ENCODE peak calls at places on chromosomes 5 and 9, in seven cellular contexts. One of them, this sample, is unnamed.

GRCh38 chr5:36146390-36146789 is 5.3 kb downstream of the LMBRD2 start:
- DNase-seq in A673: no peak
- DNase-seq in dorsolateral prefrontal cortex: no peak
- DNase-seq in psoas muscle: no peak
- DNase-seq in astrocyte of the spinal cord: no peak
- DNase-seq in brain microvascular endothelial cell: no peak
- DNase-seq in keratinocyte: no peak
- DNase-seq in this sample: no peak

GRCh38 chr9:135821733-135822382 is 85.5 kb downstream of the CAMSAP1 start:
- DNase-seq in A673: no peak
- DNase-seq in dorsolateral prefrontal cortex: no peak
- DNase-seq in psoas muscle: no peak
- DNase-seq in astrocyte of the spinal cord: no peak
- DNase-seq in brain microvascular endothelial cell: no peak
- DNase-seq in keratinocyte: no peak
- DNase-seq in this sample: no peak

GRCh38 chr9:137311171-137311970 is 9.3 kb upstream of the NRARP start:
- DNase-seq in A673: no peak
- DNase-seq in dorsolateral prefrontal cortex: no peak
- DNase-seq in psoas muscle: no peak
- DNase-seq in astrocyte of the spinal cord: no peak
- DNase-seq in brain microvascular endothelial cell: peak
- DNase-seq in keratinocyte: no peak
- DNase-seq in this sample: peak

GRCh38 chr5:96702503-96703383 is 40.6 kb downstream of the CAST start:
- DNase-seq in A673: peak
- DNase-seq in dorsolateral prefrontal cortex: peak
- DNase-seq in psoas muscle: peak
- DNase-seq in astrocyte of the spinal cord: peak
- DNase-seq in brain microvascular endothelial cell: peak
- DNase-seq in keratinocyte: no peak
- DNase-seq in this sample: peak

GRCh38 chr9:129879103-129879699 is 43.9 kb downstream of the USP20 start:
- DNase-seq in A673: no peak
- DNase-seq in dorsolateral prefrontal cortex: no peak
- DNase-seq in psoas muscle: no peak
- DNase-seq in astrocyte of the spinal cord: no peak
- DNase-seq in brain microvascular endothelial cell: no peak
- DNase-seq in keratinocyte: no peak
- DNase-seq in this sample: no peak

GRCh38 chr5:80928073-80928472 is 32.1 kb upstream of the RASGRF2 start:
- DNase-seq in A673: no peak
- DNase-seq in dorsolateral prefrontal cortex: no peak
- DNase-seq in psoas muscle: no peak
- DNase-seq in astrocyte of the spinal cord: no peak
- DNase-seq in brain microvascular endothelial cell: no peak
- DNase-seq in keratinocyte: no peak
- DNase-seq in this sample: no peak

GRCh38 chr9:137680445-137681358 is 61.9 kb downstream of the EHMT1 start:
- DNase-seq in A673: no peak
- DNase-seq in dorsolateral prefrontal cortex: no peak
- DNase-seq in psoas muscle: no peak
- DNase-seq in astrocyte of the spinal cord: no peak
- DNase-seq in brain microvascular endothelial cell: no peak
- DNase-seq in keratinocyte: no peak
- DNase-seq in this sample: no peak

GRCh38 chr5:116532762-116533525 is 41.7 kb downstream of the SEMA6A start:
- DNase-seq in A673: no peak
- DNase-seq in dorsolateral prefrontal cortex: no peak
- DNase-seq in psoas muscle: no peak
- DNase-seq in astrocyte of the spinal cord: no peak
- DNase-seq in brain microvascular endothelial cell: no peak
- DNase-seq in keratinocyte: no peak
- DNase-seq in this sample: no peak

GRCh38 chr5:62395210-62395950 is 8.3 kb downstream of the DIMT1 start:
- DNase-seq in A673: no peak
- DNase-seq in dorsolateral prefrontal cortex: no peak
- DNase-seq in psoas muscle: no peak
- DNase-seq in astrocyte of the spinal cord: peak
- DNase-seq in brain microvascular endothelial cell: peak
- DNase-seq in keratinocyte: no peak
- DNase-seq in this sample: no peak

GRCh38 chr5:131595088-131596033 is 39.7 kb downstream of the RAPGEF6 start:
- DNase-seq in A673: no peak
- DNase-seq in dorsolateral prefrontal cortex: no peak
- DNase-seq in psoas muscle: no peak
- DNase-seq in astrocyte of the spinal cord: no peak
- DNase-seq in brain microvascular endothelial cell: no peak
- DNase-seq in keratinocyte: no peak
- DNase-seq in this sample: no peak

GRCh38 chr5:128965638-128966302 is 482 bp downstream of the SLC27A6 start:
- DNase-seq in A673: no peak
- DNase-seq in dorsolateral prefrontal cortex: no peak
- DNase-seq in psoas muscle: no peak
- DNase-seq in astrocyte of the spinal cord: no peak
- DNase-seq in brain microvascular endothelial cell: no peak
- DNase-seq in keratinocyte: no peak
- DNase-seq in this sample: no peak

GRCh38 chr5:135194126-135194488 is 160.1 kb upstream of the PITX1 start:
- DNase-seq in A673: no peak
- DNase-seq in dorsolateral prefrontal cortex: no peak
- DNase-seq in psoas muscle: no peak
- DNase-seq in astrocyte of the spinal cord: no peak
- DNase-seq in brain microvascular endothelial cell: no peak
- DNase-seq in keratinocyte: no peak
- DNase-seq in this sample: no peak

GRCh38 chr9:6956796-6957355 is 199.1 kb downstream of the KDM4C start:
- DNase-seq in A673: no peak
- DNase-seq in dorsolateral prefrontal cortex: no peak
- DNase-seq in psoas muscle: no peak
- DNase-seq in astrocyte of the spinal cord: no peak
- DNase-seq in brain microvascular endothelial cell: no peak
- DNase-seq in keratinocyte: no peak
- DNase-seq in this sample: no peak

GRCh38 chr5:75524071-75524470 is 12.4 kb downstream of the POLK start:
- DNase-seq in A673: no peak
- DNase-seq in dorsolateral prefrontal cortex: no peak
- DNase-seq in psoas muscle: no peak
- DNase-seq in astrocyte of the spinal cord: no peak
- DNase-seq in brain microvascular endothelial cell: no peak
- DNase-seq in keratinocyte: no peak
- DNase-seq in this sample: no peak

GRCh38 chr5:115838885-115839518 is 2.4 kb downstream of the ATG12 start:
- DNase-seq in A673: peak
- DNase-seq in dorsolateral prefrontal cortex: no peak
- DNase-seq in psoas muscle: no peak
- DNase-seq in astrocyte of the spinal cord: peak
- DNase-seq in brain microvascular endothelial cell: no peak
- DNase-seq in keratinocyte: no peak
- DNase-seq in this sample: no peak

GRCh38 chr5:171080151-171080938 is 218.5 kb downstream of the RANBP17 start:
- DNase-seq in A673: no peak
- DNase-seq in dorsolateral prefrontal cortex: no peak
- DNase-seq in psoas muscle: no peak
- DNase-seq in astrocyte of the spinal cord: no peak
- DNase-seq in brain microvascular endothelial cell: no peak
- DNase-seq in keratinocyte: no peak
- DNase-seq in this sample: no peak

GRCh38 chr5:65394078-65394477 is 87.6 kb downstream of the ADAMTS6 start:
- DNase-seq in A673: no peak
- DNase-seq in dorsolateral prefrontal cortex: no peak
- DNase-seq in psoas muscle: peak
- DNase-seq in astrocyte of the spinal cord: peak
- DNase-seq in brain microvascular endothelial cell: peak
- DNase-seq in keratinocyte: no peak
- DNase-seq in this sample: no peak

GRCh38 chr5:132487841-132488555 is 2.6 kb downstream of the IRF1 start:
- DNase-seq in A673: no peak
- DNase-seq in dorsolateral prefrontal cortex: no peak
- DNase-seq in psoas muscle: no peak
- DNase-seq in astrocyte of the spinal cord: no peak
- DNase-seq in brain microvascular endothelial cell: no peak
- DNase-seq in keratinocyte: no peak
- DNase-seq in this sample: no peak

GRCh38 chr5:518721-519120 is 5.5 kb downstream of the SLC9A3 start:
- DNase-seq in A673: no peak
- DNase-seq in dorsolateral prefrontal cortex: no peak
- DNase-seq in psoas muscle: no peak
- DNase-seq in astrocyte of the spinal cord: no peak
- DNase-seq in brain microvascular endothelial cell: no peak
- DNase-seq in keratinocyte: no peak
- DNase-seq in this sample: no peak

GRCh38 chr9:101028346-101029299 is at the start of gene PLPPR1:
- DNase-seq in A673: peak
- DNase-seq in dorsolateral prefrontal cortex: peak
- DNase-seq in psoas muscle: peak
- DNase-seq in astrocyte of the spinal cord: peak
- DNase-seq in brain microvascular endothelial cell: peak
- DNase-seq in keratinocyte: no peak
- DNase-seq in this sample: peak

GRCh38 chr9:69817202-69817601 is 3.4 kb upstream of the CFAP95 start:
- DNase-seq in A673: peak
- DNase-seq in dorsolateral prefrontal cortex: no peak
- DNase-seq in psoas muscle: no peak
- DNase-seq in astrocyte of the spinal cord: no peak
- DNase-seq in brain microvascular endothelial cell: no peak
- DNase-seq in keratinocyte: no peak
- DNase-seq in this sample: no peak

GRCh38 chr5:113232246-113232645 is 202.5 kb downstream of the TSSK1B start:
- DNase-seq in A673: no peak
- DNase-seq in dorsolateral prefrontal cortex: no peak
- DNase-seq in psoas muscle: no peak
- DNase-seq in astrocyte of the spinal cord: no peak
- DNase-seq in brain microvascular endothelial cell: no peak
- DNase-seq in keratinocyte: peak
- DNase-seq in this sample: no peak

GRCh38 chr9:112711050-112711689 is 6.7 kb downstream of the INIP start:
- DNase-seq in A673: peak
- DNase-seq in dorsolateral prefrontal cortex: no peak
- DNase-seq in psoas muscle: no peak
- DNase-seq in astrocyte of the spinal cord: peak
- DNase-seq in brain microvascular endothelial cell: peak
- DNase-seq in keratinocyte: no peak
- DNase-seq in this sample: no peak

GRCh38 chr9:109098221-109098959 is 21.4 kb downstream of the TMEM245 start:
- DNase-seq in A673: no peak
- DNase-seq in dorsolateral prefrontal cortex: no peak
- DNase-seq in psoas muscle: no peak
- DNase-seq in astrocyte of the spinal cord: peak
- DNase-seq in brain microvascular endothelial cell: peak
- DNase-seq in keratinocyte: no peak
- DNase-seq in this sample: no peak

GRCh38 chr5:140216468-140217074 is 41.6 kb downstream of the CYSTM1 start:
- DNase-seq in A673: no peak
- DNase-seq in dorsolateral prefrontal cortex: no peak
- DNase-seq in psoas muscle: no peak
- DNase-seq in astrocyte of the spinal cord: no peak
- DNase-seq in brain microvascular endothelial cell: no peak
- DNase-seq in keratinocyte: no peak
- DNase-seq in this sample: no peak

GRCh38 chr5:112420111-112420864 is 1.2 kb upstream of the EPB41L4A start:
- DNase-seq in A673: peak
- DNase-seq in dorsolateral prefrontal cortex: peak
- DNase-seq in psoas muscle: peak
- DNase-seq in astrocyte of the spinal cord: peak
- DNase-seq in brain microvascular endothelial cell: peak
- DNase-seq in keratinocyte: no peak
- DNase-seq in this sample: peak

GRCh38 chr9:91750343-91750742 is 199.7 kb downstream of the ROR2 start:
- DNase-seq in A673: peak
- DNase-seq in dorsolateral prefrontal cortex: no peak
- DNase-seq in psoas muscle: no peak
- DNase-seq in astrocyte of the spinal cord: no peak
- DNase-seq in brain microvascular endothelial cell: no peak
- DNase-seq in keratinocyte: no peak
- DNase-seq in this sample: no peak
- TF ChIP-seq CTCF in A673: peak
- TF ChIP-seq CTCF in dorsolateral prefrontal cortex: peak
- TF ChIP-seq CTCF in psoas muscle: no peak
- TF ChIP-seq CTCF in astrocyte of the spinal cord: no peak
- TF ChIP-seq CTCF in brain microvascular endothelial cell: no peak
- TF ChIP-seq CTCF in keratinocyte: no peak
- TF ChIP-seq CTCF in this sample: no peak

GRCh38 chr9:91954841-91955471 is 4.9 kb upstream of the ROR2 start:
- DNase-seq in A673: peak
- DNase-seq in dorsolateral prefrontal cortex: no peak
- DNase-seq in psoas muscle: no peak
- DNase-seq in astrocyte of the spinal cord: peak
- DNase-seq in brain microvascular endothelial cell: peak
- DNase-seq in keratinocyte: no peak
- DNase-seq in this sample: peak
- TF ChIP-seq CTCF in A673: peak
- TF ChIP-seq CTCF in dorsolateral prefrontal cortex: no peak
- TF ChIP-seq CTCF in psoas muscle: peak
- TF ChIP-seq CTCF in astrocyte of the spinal cord: peak
- TF ChIP-seq CTCF in brain microvascular endothelial cell: peak
- TF ChIP-seq CTCF in keratinocyte: peak
- TF ChIP-seq CTCF in this sample: peak

DNA sequence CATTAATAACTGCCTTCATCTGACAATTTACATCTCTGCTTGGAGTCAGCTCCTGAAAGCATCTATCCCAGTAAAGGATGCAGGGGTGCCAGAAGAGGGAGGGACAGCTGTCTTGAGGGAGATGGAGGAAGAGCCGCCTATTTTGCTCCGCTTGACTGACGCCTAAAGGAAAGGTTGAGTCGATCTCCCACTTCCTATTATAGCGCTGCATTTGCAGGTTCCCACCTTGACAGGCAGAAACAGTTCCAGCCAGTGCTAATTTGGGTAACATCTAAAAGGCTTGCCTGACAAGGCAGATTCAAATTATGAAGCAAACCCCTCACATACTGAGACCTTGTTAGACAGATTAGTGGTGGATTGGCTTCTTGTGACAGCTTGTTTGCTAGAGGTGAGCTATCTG is 374.7 kb downstream of the SPATA31D1 start:
- DNase-seq in A673: no peak
- DNase-seq in dorsolateral prefrontal cortex: no peak
- DNase-seq in psoas muscle: no peak
- DNase-seq in astrocyte of the spinal cord: no peak
- DNase-seq in brain microvascular endothelial cell: no peak
- DNase-seq in keratinocyte: no peak
- DNase-seq in this sample: no peak
- TF ChIP-seq CTCF in A673: no peak
- TF ChIP-seq CTCF in dorsolateral prefrontal cortex: no peak
- TF ChIP-seq CTCF in psoas muscle: no peak
- TF ChIP-seq CTCF in astrocyte of the spinal cord: no peak
- TF ChIP-seq CTCF in brain microvascular endothelial cell: no peak
- TF ChIP-seq CTCF in keratinocyte: no peak
- TF ChIP-seq CTCF in this sample: no peak

GRCh38 chr9:116689117-116689516 is 2.0 kb downstream of the TRIM32 start:
- DNase-seq in A673: no peak
- DNase-seq in dorsolateral prefrontal cortex: no peak
- DNase-seq in psoas muscle: no peak
- DNase-seq in astrocyte of the spinal cord: no peak
- DNase-seq in brain microvascular endothelial cell: no peak
- DNase-seq in keratinocyte: no peak
- DNase-seq in this sample: no peak
- TF ChIP-seq CTCF in A673: no peak
- TF ChIP-seq CTCF in dorsolateral prefrontal cortex: no peak
- TF ChIP-seq CTCF in psoas muscle: no peak
- TF ChIP-seq CTCF in astrocyte of the spinal cord: no peak
- TF ChIP-seq CTCF in brain microvascular endothelial cell: no peak
- TF ChIP-seq CTCF in keratinocyte: no peak
- TF ChIP-seq CTCF in this sample: no peak

This sample was measured in progenitor cell of endocrine pancreas.